ENCODE peak calls at places on chromosomes 3 and 15, in seven cellular contexts. V is AG08396, X is Calu3, S is HS-27A, Z is NCI-H1417, E is hepatocyte, G is GM06990. B is an unnamed sample.

GRCh38 chr15:40293006-40293405 is 10.1 kb upstream of the ANKRD63 start:
- DNase-seq in V (no peak), X (no peak), S (no peak), Z (no peak), E (no peak), G (no peak), B (no peak)

GRCh38 chr3:119604878-119605277 is 7.2 kb downstream of the PLA1A start:
- DNase-seq in V (no peak), X (no peak), S (no peak), Z (no peak), E (no peak), G (no peak), B (no peak)

GRCh38 chr3:61674595-61674994 is 113.2 kb downstream of the PTPRG start:
- DNase-seq in V (no peak), X (no peak), S (no peak), Z (no peak), E (no peak), G (no peak), B (no peak)

GRCh38 chr3:189588061-189588817 is 43.0 kb upstream of the TP63 start:
- DNase-seq in V (peak; percentile 13), X (no peak), S (peak; percentile 41), Z (no peak), E (no peak), G (no peak), B (no peak)

GRCh38 chr3:117019082-117019713 is 309.6 kb downstream of the TUSC7 start:
- DNase-seq in V (peak; percentile 41), X (peak; percentile 65), S (peak; percentile 33), Z (peak; percentile 57), E (peak; percentile 84), G (no peak), B (peak; percentile 1)

GRCh38 chr3:113330742-113331141 is 110.6 kb downstream of the CFAP44 start:
- DNase-seq in V (no peak), X (no peak), S (no peak), Z (no peak), E (no peak), G (no peak), B (no peak)

GRCh38 chr3:59245879-59246501 is 196.2 kb upstream of the CFAP20DC start:
- DNase-seq in V (no peak), X (no peak), S (no peak), Z (no peak), E (peak; percentile 18), G (no peak), B (no peak)

GRCh38 chr3:126916546-126916945 is 66.4 kb upstream of the PLXNA1 start:
- DNase-seq in V (no peak), X (no peak), S (no peak), Z (no peak), E (no peak), G (no peak), B (no peak)

GRCh38 chr3:4841225-4841624 is 138.0 kb upstream of the BHLHE40 start:
- DNase-seq in V (no peak), X (no peak), S (no peak), Z (peak; percentile 4), E (no peak), G (no peak), B (no peak)

GRCh38 chr3:119428538-119428937 is 34.9 kb downstream of the TMEM39A start:
- DNase-seq in V (no peak), X (no peak), S (no peak), Z (no peak), E (no peak), G (no peak), B (no peak)

GRCh38 chr15:63764124-63764827 is 69.5 kb downstream of the HERC1 start:
- DNase-seq in V (no peak), X (no peak), S (no peak), Z (peak; percentile 18), E (no peak), G (no peak), B (no peak)

GRCh38 chr15:64010719-64011118 is 35.6 kb downstream of the DAPK2 start:
- DNase-seq in V (peak; percentile 61), X (peak; percentile 88), S (peak; percentile 76), Z (no peak), E (no peak), G (peak; percentile 76), B (peak; percentile 70)

GRCh38 chr15:76217029-76217866 is 94.0 kb downstream of the ETFA start:
- DNase-seq in V (no peak), X (peak; percentile 57), S (no peak), Z (no peak), E (no peak), G (no peak), B (no peak)

GRCh38 chr15:42719051-42719450 is 17.9 kb downstream of the CDAN1 start:
- DNase-seq in V (no peak), X (no peak), S (no peak), Z (no peak), E (no peak), G (no peak), B (no peak)

GRCh38 chr3:5321941-5322340 is 134.4 kb downstream of the EDEM1 start:
- DNase-seq in V (no peak), X (no peak), S (no peak), Z (no peak), E (no peak), G (no peak), B (no peak)

B was measured in stimulated activated CD4-positive, alpha-beta T cell treated with anti-CD3 and anti-CD28 coated beads, Interleukin-2, amount 100 ng/mL, for 48 hours.